ENCODE peak calls at places on chromosomes 11 and 22, in nine cellular contexts. Q is AG04449, D is heart right ventricle, U is foreskin fibroblast, X is brain microvascular endothelial cell, M is fibroblast of lung, P is lower leg skin, F is astrocyte of the cerebellum, L is kidney epithelial cell. Z is an unnamed sample.
A peak's percentile ranks its signal among the peaks of the same experiment; 100 is the strongest.

GRCh38 chr11:119337581-119338317 is 2.9 kb downstream of the C1QTNF5 start:
- DNase-seq in Q (no peak), D (no peak), U (peak; percentile 74), X (no peak), M (peak; percentile 83), P (no peak), F (peak; percentile 31), L (no peak), Z (peak; percentile 29)

GRCh38 chr11:122628691-122629555 is 26.6 kb upstream of the UBASH3B start:
- DNase-seq in Q (no peak), D (peak; percentile 48), U (peak; percentile 88), X (peak; percentile 77), M (peak; percentile 79), P (peak; percentile 30), F (peak; percentile 37), L (no peak), Z (no peak)

GRCh38 chr11:36746886-36747710 is 149.1 kb upstream of the RAG2 start:
- DNase-seq in Q (peak; percentile 77), D (peak; percentile 87), U (peak; percentile 94), X (peak; percentile 92), M (peak; percentile 93), P (peak; percentile 90), F (peak; percentile 89), L (peak; percentile 82), Z (peak; percentile 92)

GRCh38 chr22:50298937-50299656 is 8.3 kb downstream of the PLXNB2 start:
- DNase-seq in Q (no peak), D (peak; percentile 34), U (peak; percentile 52), X (no peak), M (peak; percentile 18), P (no peak), F (no peak), L (no peak), Z (no peak)

GRCh38 chr11:78372114-78372768 is 45.4 kb downstream of the GAB2 start:
- DNase-seq in Q (no peak), D (no peak), U (no peak), X (no peak), M (no peak), P (no peak), F (no peak), L (no peak), Z (no peak)

GRCh38 chr11:112321521-112322172 is 61.0 kb upstream of the PLET1 start:
- DNase-seq in Q (peak; percentile 72), D (peak; percentile 29), U (peak; percentile 80), X (peak; percentile 32), M (peak; percentile 91), P (peak; percentile 73), F (peak; percentile 88), L (peak; percentile 91), Z (peak; percentile 62)

GRCh38 chr11:68979931-68980775 is 633 bp downstream of the MRGPRD start:
- DNase-seq in Q (no peak), D (peak; percentile 3), U (no peak), X (no peak), M (no peak), P (no peak), F (no peak), L (no peak), Z (no peak)

GRCh38 chr11:118527109-118527508 is at the start of gene TTC36:
- DNase-seq in Q (no peak), D (no peak), U (no peak), X (no peak), M (no peak), P (no peak), F (no peak), L (no peak), Z (no peak)

GRCh38 chr11:75265851-75266531 is 25.4 kb downstream of the TPBGL start:
- DNase-seq in Q (no peak), D (no peak), U (peak; percentile 67), X (no peak), M (peak; percentile 32), P (no peak), F (no peak), L (no peak), Z (no peak)

GRCh38 chr11:77172666-77172982 is 44.6 kb downstream of the MYO7A start:
- DNase-seq in Q (no peak), D (no peak), U (no peak), X (peak; percentile 20), M (no peak), P (no peak), F (no peak), L (no peak), Z (no peak)

GRCh38 chr11:18721576-18722292 is 4.3 kb downstream of the IGSF22 start:
- DNase-seq in Q (no peak), D (peak; percentile 40), U (peak; percentile 67), X (peak; percentile 46), M (peak; percentile 40), P (peak; percentile 47), F (no peak), L (no peak), Z (peak; percentile 27)

GRCh38 chr11:84014539-84014938 is 728.4 kb upstream of the CCDC90B start:
- DNase-seq in Q (no peak), D (no peak), U (no peak), X (no peak), M (no peak), P (no peak), F (no peak), L (no peak), Z (no peak)

GRCh38 chr22:35392357-35392756 is 7.6 kb upstream of the MCM5 start:
- DNase-seq in Q (no peak), D (no peak), U (no peak), X (no peak), M (no peak), P (no peak), F (no peak), L (no peak), Z (no peak)

GRCh38 chr11:6695377-6695776 is 12.2 kb upstream of the MRPL17 start:
- DNase-seq in Q (no peak), D (peak; percentile 59), U (peak; percentile 89), X (peak; percentile 33), M (peak; percentile 83), P (no peak), F (no peak), L (no peak), Z (no peak)

GRCh38 chr11:2305140-2305861 is 3.5 kb downstream of the TSPAN32 start:
- DNase-seq in Q (no peak), D (peak; percentile 88), U (peak; percentile 90), X (peak; percentile 67), M (peak; percentile 73), P (peak; percentile 75), F (no peak), L (no peak), Z (peak; percentile 33)
- H3K4me3 ChIP-seq in Q (no peak overlapping the region), D (peak overlapping the region; percentile 21), U (no peak overlapping the region), X (no peak overlapping the region), M (peak overlapping the region; percentile 46), P (no peak overlapping the region), F (no peak overlapping the region), L (no peak overlapping the region), Z (no peak overlapping the region)

DNA sequence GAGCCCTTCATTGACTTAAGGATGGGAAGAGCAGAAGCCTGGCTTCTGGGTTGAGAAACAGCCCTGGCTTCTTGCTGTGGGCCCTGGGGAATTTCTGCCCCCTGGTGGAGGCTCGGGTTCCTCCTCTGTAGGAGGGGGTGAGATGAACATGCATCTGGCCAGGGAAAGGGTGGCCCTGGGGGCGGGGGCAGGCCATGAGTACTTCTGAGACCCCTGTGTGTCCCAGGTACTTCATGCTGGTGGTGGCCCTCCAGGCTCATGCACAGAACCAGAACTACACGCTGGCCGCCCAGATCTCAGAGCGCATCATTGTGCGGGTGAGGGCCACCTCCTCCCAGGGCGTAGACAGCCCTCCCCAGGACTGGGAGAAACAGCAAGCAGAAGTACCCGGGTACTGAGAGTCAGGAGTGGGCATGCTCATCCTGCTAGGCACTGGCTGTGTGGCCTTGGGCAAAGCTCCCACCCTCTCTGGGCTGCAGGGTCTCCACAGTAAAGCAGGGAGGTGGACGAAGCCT is 15.8 kb downstream of the TMEM258 start:
- DNase-seq in Q (no peak), D (peak; percentile 35), U (peak; percentile 84), X (peak; percentile 67), M (peak; percentile 69), P (no peak), F (no peak), L (peak; percentile 32), Z (no peak)
- TF ChIP-seq CTCF in Q (peak; percentile 80), D (peak; percentile 57), U (peak; percentile 86), X (peak; percentile 93), M (peak; percentile 86), P (no peak), F (peak; percentile 87), L (peak; percentile 89), Z (peak; percentile 91)

DNA sequence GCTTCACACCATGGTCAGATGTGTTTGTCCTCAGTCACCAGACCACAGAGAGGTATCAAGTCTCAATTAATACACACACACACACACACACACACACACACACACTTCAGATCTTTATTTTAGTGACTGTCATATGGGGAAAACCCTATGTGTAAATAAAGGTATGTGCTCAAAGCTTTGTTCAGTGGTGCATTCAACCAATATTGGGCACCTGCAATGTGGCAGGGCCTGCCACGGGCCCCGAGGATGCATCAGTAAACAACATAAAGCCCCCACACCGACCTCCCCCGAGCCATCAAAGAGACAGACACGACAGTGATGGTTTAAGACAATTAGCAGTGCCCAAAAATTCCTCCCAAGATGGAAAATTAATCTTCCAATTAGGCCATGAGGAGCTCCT is 51.6 kb downstream of the SHANK2 start:
- DNase-seq in Q (no peak), D (no peak), U (no peak), X (no peak), M (no peak), P (no peak), F (no peak), L (no peak), Z (no peak)
- H3K4me3 ChIP-seq in Q (no peak overlapping the region), D (no peak overlapping the region), U (no peak overlapping the region), X (no peak overlapping the region), M (no peak overlapping the region), P (no peak overlapping the region), F (no peak overlapping the region), L (no peak overlapping the region), Z (no peak overlapping the region)

DNA sequence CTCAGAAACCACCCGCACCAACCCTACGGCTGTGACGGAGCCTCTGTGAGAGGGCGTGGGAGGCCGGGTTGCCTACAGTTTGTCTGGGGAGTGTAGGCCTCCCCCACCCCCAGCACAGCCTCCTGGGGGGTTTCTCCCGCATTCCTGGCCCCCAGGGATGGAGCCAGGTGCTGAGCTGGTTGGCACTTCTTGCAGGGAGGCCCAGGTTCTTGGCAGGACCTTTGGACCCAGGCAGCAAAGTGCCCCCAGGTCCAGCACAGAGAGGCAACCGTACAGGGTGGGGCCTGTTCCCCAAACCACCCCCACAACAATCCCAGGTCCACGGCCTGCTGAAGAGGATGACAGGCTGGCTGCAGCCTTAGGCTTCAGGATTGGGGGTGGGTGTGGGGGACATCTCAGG is 36.5 kb downstream of the MACROD1 start:
- DNase-seq in Q (no peak), D (no peak), U (no peak), X (no peak), M (no peak), P (no peak), F (no peak), L (no peak), Z (no peak)
- TF ChIP-seq CTCF in Q (no peak), D (no peak), U (no peak), X (no peak), M (no peak), P (no peak), F (no peak), L (no peak), Z (no peak)

GRCh38 chr11:1484716-1485503 is 1.7 kb downstream of the MOB2 start:
- DNase-seq in Q (no peak), D (no peak), U (no peak), X (no peak), M (no peak), P (no peak), F (no peak), L (no peak), Z (no peak)
- H3K4me3 ChIP-seq in Q (no peak overlapping the region), D (peak overlapping the region; percentile 30), U (no peak overlapping the region), X (no peak overlapping the region), M (no peak overlapping the region), P (no peak overlapping the region), F (no peak overlapping the region), L (no peak overlapping the region), Z (no peak overlapping the region)

GRCh38 chr11:64629796-64630562 is 39.0 kb downstream of the SLC22A12 start:
- DNase-seq in Q (no peak), D (no peak), U (peak; percentile 19), X (no peak), M (no peak), P (no peak), F (no peak), L (no peak), Z (no peak)
- TF ChIP-seq CTCF in Q (no peak), D (no peak), U (no peak), X (no peak), M (no peak), P (no peak), F (no peak), L (no peak), Z (no peak)